ENCODE peak calls at places on chromosomes 5 and 9, in four cellular contexts. F, V, S and E are unnamed samples.

GRCh38 chr5:148808864-148809642 is 17.4 kb upstream of the ADRB2 start:
- DNase-seq in F (no peak), V (peak), S (peak), E (no peak)

GRCh38 chr5:127844631-127845030 is 141.4 kb downstream of the CCDC192 start:
- DNase-seq in F (no peak), V (no peak), S (no peak), E (no peak)

GRCh38 chr5:149599375-149599774 is 18.1 kb downstream of the ARHGEF37 start:
- DNase-seq in F (no peak), V (no peak), S (no peak), E (no peak)

GRCh38 chr5:82019342-82020138 is 47.7 kb downstream of the ATG10 start:
- DNase-seq in F (no peak), V (no peak), S (no peak), E (no peak)

GRCh38 chr5:115815006-115815692 is 1.3 kb downstream of the CDO1 start:
- DNase-seq in F (no peak), V (peak), S (no peak), E (no peak)

GRCh38 chr5:122896598-122897282 is 51.3 kb downstream of the SNX24 start:
- DNase-seq in F (no peak), V (peak), S (peak), E (no peak)

GRCh38 chr5:68460147-68460760 is 244.7 kb downstream of the PIK3R1 start:
- DNase-seq in F (peak), V (peak), S (peak), E (peak)

GRCh38 chr5:63854076-63854475 is 108.2 kb downstream of the HTR1A start:
- DNase-seq in F (no peak), V (no peak), S (no peak), E (no peak)

GRCh38 chr5:177022386-177023246 is at the start of gene ZNF346:
- DNase-seq in F (peak), V (peak), S (peak), E (peak)

GRCh38 chr9:82354260-82354659 is 365.7 kb downstream of the SPATA31D1 start:
- DNase-seq in F (no peak), V (no peak), S (no peak), E (no peak)

GRCh38 chr5:32523625-32524024 is 61.7 kb upstream of the SUB1 start:
- DNase-seq in F (no peak), V (peak), S (no peak), E (no peak)

GRCh38 chr5:171842006-171842776 is 56.6 kb downstream of the SMIM23 start:
- DNase-seq in F (no peak), V (peak), S (no peak), E (no peak)

GRCh38 chr5:150438873-150439546 is 10.5 kb downstream of the RPS14 start:
- DNase-seq in F (peak), V (peak), S (no peak), E (no peak)

GRCh38 chr9:20358201-20358600 is 264.1 kb downstream of the MLLT3 start:
- DNase-seq in F (no peak), V (peak), S (no peak), E (no peak)

GRCh38 chr9:110049699-110050450 is 158.1 kb downstream of the C9orf152 start:
- DNase-seq in F (peak), V (peak), S (peak), E (no peak)

GRCh38 chr5:10594591-10595210 is 30.8 kb downstream of the ANKRD33B start:
- DNase-seq in F (no peak), V (peak), S (no peak), E (no peak)

GRCh38 chr9:114779352-114779845 is 26.4 kb downstream of the TNFSF15 start:
- DNase-seq in F (no peak), V (no peak), S (no peak), E (no peak)

GRCh38 chr5:23024470-23024869 is 171.3 kb upstream of the CDH12 start:
- DNase-seq in F (no peak), V (no peak), S (no peak), E (no peak)

GRCh38 chr9:14670718-14671117 is 22.5 kb downstream of the ZDHHC21 start:
- DNase-seq in F (no peak), V (no peak), S (no peak), E (no peak)

GRCh38 chr5:103347729-103348128 is 89.2 kb downstream of the MACIR start:
- DNase-seq in F (no peak), V (no peak), S (peak), E (no peak)

GRCh38 chr9:14346826-14347407 is 33.0 kb upstream of the NFIB start:
- DNase-seq in F (no peak), V (no peak), S (no peak), E (no peak)

GRCh38 chr5:94432499-94432898 is 185.9 kb downstream of the KIAA0825 start:
- DNase-seq in F (no peak), V (peak), S (no peak), E (no peak)
- H3K4me3 ChIP-seq in F (no peak), V (no peak), S (no peak), E (no peak)

GRCh38 chr5:66959668-66960067 is 236.9 kb downstream of the CD180 start:
- DNase-seq in F (no peak), V (no peak), S (no peak), E (no peak)

GRCh38 chr5:66958126-66958983 is 238.2 kb downstream of the CD180 start:
- DNase-seq in F (no peak), V (peak), S (no peak), E (no peak)

GRCh38 chr5:66963559-66963971 is 233.0 kb downstream of the CD180 start:
- DNase-seq in F (no peak), V (peak), S (no peak), E (no peak)

GRCh38 chr5:66958984-66959641 is 237.5 kb downstream of the CD180 start:
- DNase-seq in F (peak), V (peak), S (no peak), E (no peak)

DNA sequence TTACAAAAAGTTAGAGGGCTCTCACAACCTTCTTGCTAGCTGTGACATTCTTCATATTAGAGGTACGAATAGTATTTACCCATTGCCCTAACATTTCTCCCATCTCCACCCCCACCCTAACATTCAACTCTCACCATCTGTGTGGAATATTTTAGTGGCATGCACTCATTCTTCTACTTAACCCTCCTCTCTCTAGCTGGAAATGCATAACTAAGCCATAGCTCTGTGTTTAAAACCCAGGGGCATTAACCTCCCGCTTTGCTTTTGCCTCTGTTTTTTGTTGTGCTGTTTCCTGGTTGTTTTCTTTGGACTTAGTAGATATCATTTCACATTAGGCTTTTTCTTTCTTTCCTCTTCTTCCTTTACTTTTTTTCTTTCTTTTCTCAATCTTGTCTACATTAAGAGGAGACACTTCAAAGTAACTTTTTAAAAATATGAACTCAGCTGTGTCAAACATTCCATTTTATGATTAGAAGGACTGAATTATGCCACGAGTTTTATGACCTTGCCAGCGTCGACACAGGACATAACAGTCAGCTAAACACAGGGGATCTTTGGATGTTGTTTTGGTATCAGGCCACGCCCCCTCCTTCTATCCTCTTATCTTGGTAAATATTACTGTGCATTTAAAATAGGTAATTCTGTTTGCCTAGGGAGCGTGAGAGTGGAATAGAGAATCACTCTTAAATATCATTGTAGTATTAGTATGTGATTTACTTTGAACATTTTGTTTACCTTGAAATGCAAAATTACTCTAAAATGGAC is 236.0 kb downstream of the CD180 start:
- DNase-seq in F (peak), V (no peak), S (no peak), E (no peak)
- H3K4me3 ChIP-seq in F (no peak), V (no peak), S (no peak), E (no peak)

DNA sequence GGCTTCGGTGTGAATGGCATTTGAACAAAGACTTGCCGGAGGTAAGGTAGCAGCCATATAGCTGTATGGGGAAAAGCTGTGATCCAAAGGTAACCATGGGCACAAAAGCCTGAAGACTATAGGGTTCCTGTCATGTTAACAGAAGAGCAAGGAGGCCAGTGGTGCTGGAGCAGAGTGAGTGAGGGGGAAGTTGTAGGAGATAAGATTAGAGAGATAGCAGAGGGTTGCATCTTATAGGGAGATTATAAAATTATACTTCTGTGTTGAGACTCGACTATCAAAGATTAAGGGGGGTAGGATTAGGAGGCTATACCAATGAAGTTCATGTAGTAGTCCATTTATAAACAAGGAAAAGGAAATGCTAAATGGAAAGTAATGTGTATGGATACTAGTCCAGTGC is 3.3 kb downstream of the NCBP1 start:
- DNase-seq in F (no peak), V (no peak), S (no peak), E (no peak)
- H3K4me3 ChIP-seq in F (no peak), V (no peak), S (no peak), E (no peak)

GRCh38 chr9:120583958-120584369 is 4.0 kb upstream of the CDK5RAP2 start:
- DNase-seq in F (peak), V (peak), S (peak), E (peak)

GRCh38 chr9:120579139-120579749 is 723 bp downstream of the CDK5RAP2 start:
- DNase-seq in F (peak), V (no peak), S (peak), E (no peak)

GRCh38 chr9:120578614-120579013 is 1.4 kb downstream of the CDK5RAP2 start:
- DNase-seq in F (no peak), V (no peak), S (no peak), E (no peak)

GRCh38 chr9:120579750-120580590 is at the start of gene CDK5RAP2:
- DNase-seq in F (peak), V (peak), S (peak), E (peak)

DNA sequence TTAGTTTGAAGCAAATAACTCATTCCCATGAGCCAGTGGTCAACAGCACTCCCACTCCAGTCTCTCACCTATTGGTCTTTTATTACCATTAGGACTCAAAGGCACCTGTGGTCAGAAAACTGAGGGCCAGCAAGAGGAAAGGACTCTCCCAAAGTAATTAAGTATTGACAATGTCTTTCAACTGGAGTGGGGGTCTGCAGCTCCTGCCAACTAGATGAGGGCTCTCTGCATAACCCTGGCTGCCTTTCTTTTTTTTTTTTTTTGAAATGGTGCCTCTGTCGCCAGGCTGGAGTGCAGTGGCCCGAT is 577 bp upstream of the CDK5RAP2 start:
- DNase-seq in F (no peak), V (no peak), S (no peak), E (no peak)
- H3K4me3 ChIP-seq in F (peak), V (no peak), S (peak), E (peak)

GRCh38 chr9:33158555-33159057 is 8.5 kb downstream of the B4GALT1 start:
- DNase-seq in F (no peak), V (no peak), S (no peak), E (no peak)
- H3K4me3 ChIP-seq in F (no peak), V (no peak), S (peak), E (no peak)